ENCODE peak calls at places on chromosome 6, in six cellular contexts. T is left lung, K is WTC11, W is upper lobe of left lung, G is astrocyte of the cerebellum, P is HFFc6. E is an unnamed sample.

GRCh38 chr6:79586548-79586947 is 44.6 kb upstream of the SH3BGRL2 start:
- DNase-seq in T (no peak), K (no peak), W (no peak), G (no peak), P (peak; percentile 36), E (no peak)

GRCh38 chr6:111718326-111718725 is 112.6 kb upstream of the TRAF3IP2 start:
- DNase-seq in T (no peak), K (no peak), W (no peak), G (no peak), P (no peak), E (no peak)

GRCh38 chr6:135789375-135789774 is 62.1 kb upstream of the PDE7B start:
- DNase-seq in T (no peak), K (no peak), W (no peak), G (no peak), P (no peak), E (no peak)

GRCh38 chr6:152148412-152148811 is 340.9 kb downstream of the ESR1 start:
- DNase-seq in T (no peak), K (no peak), W (no peak), G (no peak), P (no peak), E (no peak)

GRCh38 chr6:159819932-159820640 is 20.0 kb downstream of the PNLDC1 start:
- DNase-seq in T (no peak), K (no peak), W (peak; percentile 59), G (no peak), P (no peak), E (no peak)

GRCh38 chr6:19851273-19852089 is 14.3 kb downstream of the ID4 start:
- DNase-seq in T (no peak), K (peak; percentile 38), W (no peak), G (peak; percentile 67), P (peak; percentile 79), E (no peak)

GRCh38 chr6:170046786-170047626 is 243.9 kb downstream of the DLL1 start:
- DNase-seq in T (peak; percentile 42), K (no peak), W (no peak), G (no peak), P (no peak), E (no peak)

GRCh38 chr6:4610256-4610655 is 165.9 kb upstream of the CDYL start:
- DNase-seq in T (no peak), K (no peak), W (no peak), G (peak; percentile 92), P (peak; percentile 60), E (no peak)

GRCh38 chr6:134426623-134427022 is 108.7 kb upstream of the SGK1 start:
- DNase-seq in T (no peak), K (no peak), W (no peak), G (no peak), P (no peak), E (no peak)

GRCh38 chr6:7176208-7176607 is 68.4 kb downstream of the RREB1 start:
- DNase-seq in T (no peak), K (peak; percentile 62), W (no peak), G (no peak), P (no peak), E (no peak)

GRCh38 chr6:82589509-82590206 is 226.0 kb downstream of the TPBG start:
- DNase-seq in T (no peak), K (peak; percentile 23), W (no peak), G (peak; percentile 90), P (peak; percentile 91), E (no peak)
- TF ChIP-seq CTCF in T (no peak), K (no peak), W (no peak), G (peak; percentile 39), P (peak; percentile 65), E (no peak)

GRCh38 chr6:154980273-154981070 is 14.6 kb upstream of the TIAM2 start:
- DNase-seq in T (no peak), K (no peak), W (no peak), G (no peak), P (no peak), E (no peak)

GRCh38 chr6:154969796-154970195 is 25.3 kb upstream of the TIAM2 start:
- DNase-seq in T (peak; percentile 43), K (no peak), W (no peak), G (no peak), P (no peak), E (no peak)

DNA sequence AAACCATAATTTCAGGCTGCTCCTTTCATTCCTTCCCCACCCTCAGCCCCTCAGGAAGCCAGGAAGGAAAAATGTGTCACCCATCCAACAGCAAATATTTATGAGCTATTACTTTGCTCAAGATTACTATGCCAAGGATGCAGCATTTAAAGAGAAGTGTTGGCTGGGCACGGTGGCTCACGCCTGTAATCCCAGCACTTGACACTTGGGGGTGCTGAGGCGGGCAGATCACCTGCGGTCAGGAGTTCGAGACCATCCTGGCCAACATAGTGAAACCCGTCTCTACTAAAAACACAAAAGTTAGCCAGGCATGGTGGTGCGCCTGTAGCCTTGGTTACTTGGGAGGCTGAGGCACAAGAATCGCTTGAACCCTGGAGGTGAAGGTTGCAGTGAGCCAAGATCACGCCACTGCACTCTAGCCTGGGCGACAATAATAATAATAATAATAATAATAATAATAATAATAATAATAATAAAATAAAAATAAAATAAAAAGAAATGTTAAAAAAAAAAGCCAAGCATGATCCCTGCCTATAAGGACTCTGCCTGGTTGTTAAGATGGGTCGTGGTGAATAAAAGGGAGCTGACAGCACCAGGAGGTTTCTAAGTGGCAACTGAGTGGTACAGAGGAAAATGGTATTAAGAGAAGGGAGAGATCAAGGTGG is 20.5 kb upstream of the TIAM2 start:
- DNase-seq in T (no peak), K (peak; percentile 63), W (no peak), G (no peak), P (no peak), E (no peak)
- TF ChIP-seq CTCF in T (no peak), K (peak; percentile 59), W (no peak), G (no peak), P (peak; percentile 40), E (no peak)

GRCh38 chr6:119035459-119035858 is 43.0 kb downstream of the FAM184A start:
- DNase-seq in T (no peak), K (no peak), W (no peak), G (no peak), P (no peak), E (no peak)
- TF ChIP-seq CTCF in T (no peak), K (no peak), W (no peak), G (no peak), P (no peak), E (no peak)

DNA sequence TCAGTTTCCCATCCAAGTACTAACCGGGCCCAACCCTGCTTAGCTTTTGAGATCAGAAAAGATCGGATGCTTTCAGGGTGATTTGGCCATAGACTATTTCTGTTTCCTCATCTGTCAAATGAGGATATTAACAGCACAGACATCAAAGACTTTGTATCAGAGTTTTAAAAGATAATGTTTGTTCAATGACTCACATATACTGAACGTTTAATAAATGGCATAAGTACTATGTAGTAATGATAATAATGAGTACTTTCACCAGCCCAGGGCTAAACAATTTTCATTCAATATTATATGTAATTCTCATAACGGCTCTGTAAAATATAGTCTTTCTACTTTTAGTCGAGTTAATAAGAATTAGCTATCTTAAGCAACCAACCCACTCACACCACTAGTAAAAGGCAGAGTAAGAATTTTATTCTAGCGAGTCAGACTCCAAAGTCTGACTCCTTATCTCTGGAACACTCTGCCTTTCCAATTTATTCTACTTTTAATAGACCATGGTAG is 216.5 kb downstream of the ARHGAP18 start:
- DNase-seq in T (no peak), K (no peak), W (no peak), G (no peak), P (peak; percentile 44), E (no peak)
- TF ChIP-seq CTCF in T (no peak), K (no peak), W (no peak), G (no peak), P (no peak), E (no peak)

GRCh38 chr6:1670711-1671462 is 61.2 kb downstream of the FOXC1 start:
- DNase-seq in T (no peak), K (no peak), W (no peak), G (no peak), P (peak; percentile 81), E (no peak)
- TF ChIP-seq CTCF in T (no peak), K (no peak), W (no peak), G (no peak), P (no peak), E (no peak)